ENCODE peak calls at places on chromosome 1, in seven cellular contexts. R is Panc1, Q is NCI-H2107, C is cerebellum, V is heart right ventricle, A is NCI-H1436, D is astrocyte of the cerebellum. F is an unnamed sample.

GRCh38 chr1:172727956-172728603 is 69.2 kb downstream of the FASLG start:
- DNase-seq in R (no peak), Q (no peak), C (no peak), V (no peak), A (peak), D (no peak), F (peak)

GRCh38 chr1:172394167-172394751 is 26.2 kb upstream of the C1orf105 start:
- DNase-seq in R (no peak), Q (no peak), C (no peak), V (no peak), A (no peak), D (no peak), F (no peak)

GRCh38 chr1:231800071-231800470 is 173.5 kb downstream of the DISC1 start:
- DNase-seq in R (no peak), Q (no peak), C (no peak), V (no peak), A (no peak), D (peak), F (peak)

GRCh38 chr1:201383647-201384405 is 6.3 kb upstream of the TNNT2 start:
- DNase-seq in R (no peak), Q (peak), C (no peak), V (no peak), A (peak), D (peak), F (peak)

GRCh38 chr1:75785964-75786853 is at the start of gene RABGGTB:
- DNase-seq in R (peak), Q (peak), C (peak), V (peak), A (peak), D (peak), F (peak)

GRCh38 chr1:25971044-25971881 is 26.6 kb downstream of the PAFAH2 start:
- DNase-seq in R (no peak), Q (no peak), C (no peak), V (no peak), A (no peak), D (no peak), F (no peak)

GRCh38 chr1:86018311-86018923 is 138.2 kb downstream of the COL24A1 start:
- DNase-seq in R (peak), Q (no peak), C (peak), V (no peak), A (peak), D (peak), F (peak)

GRCh38 chr1:204296431-204296988 is 63.2 kb downstream of the PLEKHA6 start:
- DNase-seq in R (no peak), Q (no peak), C (no peak), V (no peak), A (no peak), D (no peak), F (peak)

GRCh38 chr1:80441664-80442063 is 1359.1 kb upstream of the ADGRL2 start:
- DNase-seq in R (no peak), Q (no peak), C (no peak), V (no peak), A (no peak), D (no peak), F (peak)

GRCh38 chr1:100219879-100220278 is 29.8 kb downstream of the DBT start:
- DNase-seq in R (no peak), Q (no peak), C (no peak), V (no peak), A (no peak), D (no peak), F (peak)

GRCh38 chr1:198529414-198529813 is 11.1 kb downstream of the ATP6V1G3 start:
- DNase-seq in R (no peak), Q (no peak), C (peak), V (no peak), A (no peak), D (peak), F (peak)

GRCh38 chr1:235018161-235018560 is 110.5 kb downstream of the TOMM20 start:
- DNase-seq in R (no peak), Q (no peak), C (peak), V (no peak), A (no peak), D (peak), F (peak)

GRCh38 chr1:30761312-30762151 is 4.0 kb upstream of the LAPTM5 start:
- DNase-seq in R (no peak), Q (no peak), C (no peak), V (no peak), A (no peak), D (no peak), F (no peak)

GRCh38 chr1:248821101-248821500 is 4.6 kb downstream of the SH3BP5L start:
- DNase-seq in R (no peak), Q (no peak), C (no peak), V (no peak), A (no peak), D (peak), F (peak)

GRCh38 chr1:213123532-213123931 is 72.5 kb downstream of the RPS6KC1 start:
- DNase-seq in R (no peak), Q (no peak), C (no peak), V (no peak), A (no peak), D (peak), F (peak)

GRCh38 chr1:54715493-54716298 is at the start of gene TTC4:
- DNase-seq in R (peak), Q (peak), C (peak), V (peak), A (peak), D (peak), F (peak)

GRCh38 chr1:6785721-6786505 is 659 bp downstream of the CAMTA1 start:
- DNase-seq in R (no peak), Q (no peak), C (peak), V (peak), A (no peak), D (no peak), F (peak)

GRCh38 chr1:223001653-223002634 is 141.1 kb downstream of the TLR5 start:
- DNase-seq in R (no peak), Q (peak), C (no peak), V (no peak), A (peak), D (no peak), F (peak)